ENCODE peak calls at places on chromosomes 16 and 17, in eight cellular contexts. S is germinal center; N is tibial artery; L is activated effector memory CD4-positive, alpha-beta T cell treated with anti-CD3 and anti-CD28 coated beads, Interleukin-2, amount 50 U/mL, for 16 hours; R is mucosa of gallbladder; P is activated CD4-positive, CD25-positive, alpha-beta regulatory T cell; H is NCI-H524 treated with DMSO at 0.1 percent for 48 hours; A is stimulated activated CD8-positive, alpha-beta memory T cell treated with anti-CD3 and anti-CD28 coated beads, Interleukin-4, amount 100 ng/mL, for 1 hour. J is an unnamed sample.

GRCh38 chr17:6437466-6437865 is 2.5 kb upstream of the AIPL1 start:
- DNase-seq in S (no peak), N (no peak), L (no peak), R (no peak), P (no peak), H (no peak), A (no peak), J (no peak)

GRCh38 chr16:27779719-27780161 is 229.8 kb downstream of the KATNIP start:
- DNase-seq in S (no peak), N (no peak), L (no peak), R (peak; percentile 19), P (no peak), H (peak; percentile 78), A (no peak), J (no peak)

GRCh38 chr17:80352991-80353665 is 61.8 kb upstream of the ENDOV start:
- DNase-seq in S (no peak), N (peak; percentile 54), L (peak; percentile 59), R (no peak), P (no peak), H (no peak), A (no peak), J (no peak)

GRCh38 chr17:68807998-68808772 is 147.0 kb downstream of the ABCA8 start:
- DNase-seq in S (no peak), N (no peak), L (no peak), R (no peak), P (no peak), H (no peak), A (no peak), J (no peak)

GRCh38 chr17:80125656-80126448 is 21.1 kb downstream of the EIF4A3 start:
- DNase-seq in S (no peak), N (no peak), L (peak; percentile 10), R (no peak), P (no peak), H (no peak), A (no peak), J (no peak)

GRCh38 chr17:17681187-17681743 is at the start of gene RAI1:
- DNase-seq in S (peak; percentile 87), N (peak; percentile 85), L (peak; percentile 90), R (peak; percentile 75), P (peak; percentile 59), H (peak; percentile 13), A (peak; percentile 36), J (peak; percentile 82)

GRCh38 chr17:14582996-14583395 is 282.1 kb downstream of the HS3ST3B1 start:
- DNase-seq in S (no peak), N (no peak), L (no peak), R (no peak), P (no peak), H (no peak), A (no peak), J (no peak)

GRCh38 chr16:86952769-86953168 is 364.4 kb downstream of the C16orf95 start:
- DNase-seq in S (no peak), N (no peak), L (no peak), R (no peak), P (no peak), H (no peak), A (no peak), J (no peak)

GRCh38 chr17:10177921-10178788 is 20.3 kb downstream of the GAS7 start:
- DNase-seq in S (no peak), N (no peak), L (no peak), R (no peak), P (no peak), H (no peak), A (no peak), J (no peak)

GRCh38 chr17:27489045-27489715 is 32.9 kb downstream of the KSR1 start:
- DNase-seq in S (no peak), N (peak; percentile 87), L (no peak), R (peak; percentile 73), P (no peak), H (no peak), A (no peak), J (peak; percentile 30)

GRCh38 chr16:14263011-14263410 is 191.9 kb downstream of the MRTFB start:
- DNase-seq in S (no peak), N (no peak), L (no peak), R (no peak), P (no peak), H (no peak), A (no peak), J (no peak)

GRCh38 chr16:85473909-85474640 is 139.0 kb upstream of the GSE1 start:
- DNase-seq in S (no peak), N (no peak), L (no peak), R (no peak), P (no peak), H (peak; percentile 76), A (no peak), J (no peak)

GRCh38 chr16:29698042-29698441 is 19.1 kb downstream of the QPRT start:
- DNase-seq in S (no peak), N (no peak), L (no peak), R (no peak), P (no peak), H (no peak), A (no peak), J (no peak)

GRCh38 chr16:86661715-86662114 is 83.4 kb downstream of the FOXL1 start:
- DNase-seq in S (no peak), N (no peak), L (no peak), R (no peak), P (no peak), H (no peak), A (no peak), J (no peak)

GRCh38 chr17:20926532-20926931 is 116.3 kb downstream of the USP22 start:
- DNase-seq in S (no peak), N (no peak), L (no peak), R (no peak), P (no peak), H (no peak), A (no peak), J (no peak)

GRCh38 chr17:1055751-1056645 is 59.1 kb downstream of the TIMM22 start:
- DNase-seq in S (peak; percentile 68), N (no peak), L (peak; percentile 77), R (peak; percentile 57), P (peak; percentile 9), H (no peak), A (no peak), J (peak; percentile 85)

GRCh38 chr17:19386276-19386863 is 620 bp downstream of the MFAP4 start:
- DNase-seq in S (no peak), N (peak; percentile 88), L (no peak), R (no peak), P (no peak), H (no peak), A (no peak), J (no peak)